ENCODE peak calls at places on chromosomes 6 and 20, in six cellular contexts. One of them, this sample, is unnamed.

GRCh38 chr6:116511424-116512131 is at the start of gene CALHM5:
- DNase-seq in NCI-H524: no peak
- DNase-seq in left ventricle myocardium superior: peak; percentile 62
- DNase-seq in ovary: peak; percentile 25
- DNase-seq in GDM1: no peak
- DNase-seq in stimulated activated CD8-positive, alpha-beta memory T cell treated with anti-CD3 and anti-CD28 coated beads, Interleukin-2, amount 100 ng/mL, for 1 hour: no peak
- DNase-seq in this sample: no peak

GRCh38 chr6:144278659-144279314 is 6.3 kb upstream of the UTRN start:
- DNase-seq in ovary: no peak
- DNase-seq in left ventricle myocardium superior: no peak
- DNase-seq in stimulated activated CD8-positive, alpha-beta memory T cell treated with anti-CD3 and anti-CD28 coated beads, Interleukin-2, amount 100 ng/mL, for 1 hour: no peak
- DNase-seq in NCI-H524: no peak
- DNase-seq in GDM1: no peak
- DNase-seq in this sample: no peak

GRCh38 chr20:62332421-62332820 is 29.6 kb downstream of the ADRM1 start:
- DNase-seq in ovary: no peak
- DNase-seq in GDM1: no peak
- DNase-seq in left ventricle myocardium superior: no peak
- DNase-seq in NCI-H524: no peak
- DNase-seq in stimulated activated CD8-positive, alpha-beta memory T cell treated with anti-CD3 and anti-CD28 coated beads, Interleukin-2, amount 100 ng/mL, for 1 hour: no peak
- DNase-seq in this sample: no peak

GRCh38 chr6:94893327-94893726 is 684.0 kb upstream of the MANEA start:
- DNase-seq in NCI-H524: no peak
- DNase-seq in stimulated activated CD8-positive, alpha-beta memory T cell treated with anti-CD3 and anti-CD28 coated beads, Interleukin-2, amount 100 ng/mL, for 1 hour: no peak
- DNase-seq in ovary: no peak
- DNase-seq in left ventricle myocardium superior: no peak
- DNase-seq in GDM1: no peak
- DNase-seq in this sample: no peak

GRCh38 chr6:43658161-43658560 is 13.3 kb downstream of the RSPH9 start:
- DNase-seq in ovary: no peak
- DNase-seq in stimulated activated CD8-positive, alpha-beta memory T cell treated with anti-CD3 and anti-CD28 coated beads, Interleukin-2, amount 100 ng/mL, for 1 hour: no peak
- DNase-seq in left ventricle myocardium superior: no peak
- DNase-seq in GDM1: no peak
- DNase-seq in NCI-H524: no peak
- DNase-seq in this sample: no peak

GRCh38 chr6:53765270-53765669 is 29.5 kb upstream of the LRRC1 start:
- DNase-seq in left ventricle myocardium superior: no peak
- DNase-seq in ovary: no peak
- DNase-seq in NCI-H524: no peak
- DNase-seq in GDM1: no peak
- DNase-seq in stimulated activated CD8-positive, alpha-beta memory T cell treated with anti-CD3 and anti-CD28 coated beads, Interleukin-2, amount 100 ng/mL, for 1 hour: no peak
- DNase-seq in this sample: no peak

GRCh38 chr20:19750907-19751636 is 7.0 kb upstream of the RIN2 start:
- DNase-seq in left ventricle myocardium superior: no peak
- DNase-seq in GDM1: no peak
- DNase-seq in ovary: no peak
- DNase-seq in NCI-H524: no peak
- DNase-seq in stimulated activated CD8-positive, alpha-beta memory T cell treated with anti-CD3 and anti-CD28 coated beads, Interleukin-2, amount 100 ng/mL, for 1 hour: no peak
- DNase-seq in this sample: no peak

GRCh38 chr20:41510847-41511453 is 107.2 kb downstream of the CHD6 start:
- DNase-seq in NCI-H524: no peak
- DNase-seq in GDM1: no peak
- DNase-seq in ovary: no peak
- DNase-seq in left ventricle myocardium superior: no peak
- DNase-seq in stimulated activated CD8-positive, alpha-beta memory T cell treated with anti-CD3 and anti-CD28 coated beads, Interleukin-2, amount 100 ng/mL, for 1 hour: no peak
- DNase-seq in this sample: no peak

GRCh38 chr6:165574220-165574619 is 88.8 kb downstream of the PDE10A start:
- DNase-seq in NCI-H524: no peak
- DNase-seq in GDM1: no peak
- DNase-seq in left ventricle myocardium superior: no peak
- DNase-seq in stimulated activated CD8-positive, alpha-beta memory T cell treated with anti-CD3 and anti-CD28 coated beads, Interleukin-2, amount 100 ng/mL, for 1 hour: no peak
- DNase-seq in ovary: no peak
- DNase-seq in this sample: no peak

GRCh38 chr6:150293423-150294280 is 75.2 kb upstream of the IYD start:
- DNase-seq in GDM1: no peak
- DNase-seq in NCI-H524: no peak
- DNase-seq in stimulated activated CD8-positive, alpha-beta memory T cell treated with anti-CD3 and anti-CD28 coated beads, Interleukin-2, amount 100 ng/mL, for 1 hour: no peak
- DNase-seq in left ventricle myocardium superior: no peak
- DNase-seq in ovary: no peak
- DNase-seq in this sample: no peak

GRCh38 chr6:12592634-12593033 is 123.9 kb upstream of the PHACTR1 start:
- DNase-seq in GDM1: no peak
- DNase-seq in left ventricle myocardium superior: no peak
- DNase-seq in ovary: no peak
- DNase-seq in stimulated activated CD8-positive, alpha-beta memory T cell treated with anti-CD3 and anti-CD28 coated beads, Interleukin-2, amount 100 ng/mL, for 1 hour: no peak
- DNase-seq in NCI-H524: no peak
- DNase-seq in this sample: no peak

GRCh38 chr6:112241820-112242443 is 12.4 kb downstream of the LAMA4 start:
- DNase-seq in ovary: no peak
- DNase-seq in left ventricle myocardium superior: no peak
- DNase-seq in GDM1: no peak
- DNase-seq in stimulated activated CD8-positive, alpha-beta memory T cell treated with anti-CD3 and anti-CD28 coated beads, Interleukin-2, amount 100 ng/mL, for 1 hour: no peak
- DNase-seq in NCI-H524: no peak
- DNase-seq in this sample: no peak

GRCh38 chr20:61680096-61680495 is 385.6 kb downstream of the TAF4 start:
- DNase-seq in stimulated activated CD8-positive, alpha-beta memory T cell treated with anti-CD3 and anti-CD28 coated beads, Interleukin-2, amount 100 ng/mL, for 1 hour: no peak
- DNase-seq in GDM1: no peak
- DNase-seq in ovary: no peak
- DNase-seq in left ventricle myocardium superior: no peak
- DNase-seq in NCI-H524: no peak
- DNase-seq in this sample: no peak

GRCh38 chr6:158086054-158086705 is 81.9 kb downstream of the SERAC1 start:
- DNase-seq in stimulated activated CD8-positive, alpha-beta memory T cell treated with anti-CD3 and anti-CD28 coated beads, Interleukin-2, amount 100 ng/mL, for 1 hour: no peak
- DNase-seq in left ventricle myocardium superior: no peak
- DNase-seq in GDM1: no peak
- DNase-seq in ovary: no peak
- DNase-seq in NCI-H524: no peak
- DNase-seq in this sample: no peak

GRCh38 chr6:27031302-27031701 is 216.2 kb upstream of the PRSS16 start:
- DNase-seq in ovary: no peak
- DNase-seq in NCI-H524: no peak
- DNase-seq in GDM1: no peak
- DNase-seq in stimulated activated CD8-positive, alpha-beta memory T cell treated with anti-CD3 and anti-CD28 coated beads, Interleukin-2, amount 100 ng/mL, for 1 hour: no peak
- DNase-seq in left ventricle myocardium superior: no peak
- DNase-seq in this sample: no peak

GRCh38 chr6:24330137-24330732 is 27.6 kb downstream of the DCDC2 start:
- DNase-seq in stimulated activated CD8-positive, alpha-beta memory T cell treated with anti-CD3 and anti-CD28 coated beads, Interleukin-2, amount 100 ng/mL, for 1 hour: no peak
- DNase-seq in GDM1: no peak
- DNase-seq in left ventricle myocardium superior: no peak
- DNase-seq in NCI-H524: no peak
- DNase-seq in ovary: no peak
- DNase-seq in this sample: no peak

GRCh38 chr6:117465691-117466090 is 16.8 kb upstream of the DCBLD1 start:
- DNase-seq in NCI-H524: no peak
- DNase-seq in ovary: no peak
- DNase-seq in GDM1: no peak
- DNase-seq in stimulated activated CD8-positive, alpha-beta memory T cell treated with anti-CD3 and anti-CD28 coated beads, Interleukin-2, amount 100 ng/mL, for 1 hour: no peak
- DNase-seq in left ventricle myocardium superior: no peak
- DNase-seq in this sample: no peak

GRCh38 chr6:37868447-37868825 is 48.9 kb downstream of the ZFAND3 start:
- DNase-seq in left ventricle myocardium superior: no peak
- DNase-seq in ovary: no peak
- DNase-seq in NCI-H524: no peak
- DNase-seq in GDM1: no peak
- DNase-seq in stimulated activated CD8-positive, alpha-beta memory T cell treated with anti-CD3 and anti-CD28 coated beads, Interleukin-2, amount 100 ng/mL, for 1 hour: no peak
- DNase-seq in this sample: no peak